ENCODE peak calls at places on chromosomes 7 and 10, in nine cellular contexts. D is IMR-90; B is CD8-positive, alpha-beta T cell; S is heart right ventricle; F is AG04450; K is fibroblast of lung; X is psoas muscle; N is mammary epithelial cell; Y is thoracic aorta. O is an unnamed sample.
A peak's percentile ranks its signal among the peaks of the same experiment; 100 is the strongest.

GRCh38 chr7:103766630-103767029 is 222.8 kb downstream of the RELN start:
- DNase-seq in D (no peak), B (no peak), S (no peak), F (no peak), K (no peak), X (no peak), N (no peak), Y (no peak), O (no peak)

GRCh38 chr7:133230591-133231194 is 22.2 kb upstream of the EXOC4 start:
- DNase-seq in D (peak; percentile 56), B (no peak), S (no peak), F (peak; percentile 15), K (peak; percentile 16), X (no peak), N (peak; percentile 32), Y (no peak), O (peak; percentile 54)

GRCh38 chr10:75450654-75451419 is 19.4 kb downstream of the LRMDA start:
- DNase-seq in D (no peak), B (no peak), S (no peak), F (no peak), K (no peak), X (no peak), N (no peak), Y (no peak), O (no peak)

GRCh38 chr10:63175534-63175933 is 42.4 kb downstream of the NRBF2 start:
- DNase-seq in D (no peak), B (no peak), S (no peak), F (no peak), K (no peak), X (no peak), N (no peak), Y (no peak), O (no peak)

GRCh38 chr10:26503911-26504310 is 65.8 kb downstream of the APBB1IP start:
- DNase-seq in D (no peak), B (peak; percentile 27), S (no peak), F (no peak), K (no peak), X (no peak), N (no peak), Y (no peak), O (peak; percentile 17)

GRCh38 chr10:132100556-132101349 is 35.0 kb downstream of the JAKMIP3 start:
- DNase-seq in D (no peak), B (no peak), S (no peak), F (no peak), K (no peak), X (no peak), N (no peak), Y (no peak), O (no peak)

GRCh38 chr7:116434820-116435341 is 64.7 kb upstream of the CAV2 start:
- DNase-seq in D (peak; percentile 87), B (no peak), S (no peak), F (peak; percentile 26), K (peak; percentile 97), X (no peak), N (peak; percentile 87), Y (no peak), O (no peak)

GRCh38 chr10:128099901-128100300 is 26.3 kb downstream of the MKI67 start:
- DNase-seq in D (no peak), B (no peak), S (no peak), F (no peak), K (no peak), X (no peak), N (no peak), Y (no peak), O (no peak)

GRCh38 chr7:82335927-82336326 is 107.7 kb downstream of the CACNA2D1 start:
- DNase-seq in D (peak; percentile 66), B (no peak), S (no peak), F (no peak), K (peak; percentile 39), X (no peak), N (peak; percentile 4), Y (no peak), O (peak; percentile 91)

GRCh38 chr7:21641546-21641945 is 98.7 kb downstream of the DNAH11 start:
- DNase-seq in D (no peak), B (no peak), S (no peak), F (no peak), K (peak; percentile 16), X (no peak), N (no peak), Y (no peak), O (no peak)

GRCh38 chr10:484925-485661 is 204.4 kb downstream of the DIP2C start:
- DNase-seq in D (no peak), B (peak; percentile 31), S (no peak), F (no peak), K (no peak), X (peak; percentile 42), N (peak; percentile 25), Y (no peak), O (no peak)

GRCh38 chr7:120920588-120920987 is 30.0 kb upstream of the ING3 start:
- DNase-seq in D (no peak), B (no peak), S (no peak), F (no peak), K (no peak), X (no peak), N (no peak), Y (no peak), O (no peak)

GRCh38 chr7:41445951-41446350 is 256.9 kb downstream of the INHBA start:
- DNase-seq in D (no peak), B (no peak), S (no peak), F (no peak), K (no peak), X (no peak), N (no peak), Y (no peak), O (no peak)

GRCh38 chr10:79073784-79074432 is 5.1 kb downstream of the ZMIZ1 start:
- DNase-seq in D (peak; percentile 76), B (no peak), S (peak; percentile 59), F (no peak), K (peak; percentile 67), X (peak; percentile 73), N (no peak), Y (no peak), O (no peak)

GRCh38 chr10:61547297-61547696 is 94.1 kb upstream of the TMEM26 start:
- DNase-seq in D (no peak), B (no peak), S (no peak), F (no peak), K (no peak), X (no peak), N (no peak), Y (no peak), O (no peak)

GRCh38 chr7:27126596-27127327 is 3.8 kb downstream of the HOXA4 start:
- DNase-seq in D (no peak), B (no peak), S (no peak), F (no peak), K (peak; percentile 64), X (no peak), N (no peak), Y (no peak), O (no peak)

GRCh38 chr7:45665172-45665571 is 91.0 kb downstream of the ADCY1 start:
- DNase-seq in D (no peak), B (no peak), S (no peak), F (no peak), K (no peak), X (peak; percentile 14), N (no peak), Y (no peak), O (no peak)

GRCh38 chr7:25359471-25360059 is 131.3 kb upstream of the NPVF start:
- DNase-seq in D (no peak), B (no peak), S (no peak), F (no peak), K (no peak), X (no peak), N (no peak), Y (no peak), O (no peak)

GRCh38 chr10:43076876-43077420 is at the start of gene RET:
- DNase-seq in D (no peak), B (no peak), S (peak; percentile 67), F (no peak), K (no peak), X (peak; percentile 75), N (peak; percentile 40), Y (no peak), O (peak; percentile 22)

GRCh38 chr10:118595598-118596425 is at the start of gene PRLHR:
- DNase-seq in D (peak; percentile 10), B (no peak), S (no peak), F (no peak), K (peak; percentile 22), X (no peak), N (no peak), Y (no peak), O (peak; percentile 87)
- H3K4me3 ChIP-seq in D (no peak within 1 kb of the TSS), B (peak within 1 kb of the TSS; percentile 1), S (no peak within 1 kb of the TSS), F (no peak within 1 kb of the TSS), K (no peak within 1 kb of the TSS), X (no peak within 1 kb of the TSS), N (no peak within 1 kb of the TSS), Y (no peak within 1 kb of the TSS), O (peak within 1 kb of the TSS; percentile 66)

GRCh38 chr7:140864732-140865131 is 60.0 kb downstream of the BRAF start:
- DNase-seq in D (no peak), B (no peak), S (no peak), F (no peak), K (no peak), X (no peak), N (no peak), Y (no peak), O (no peak)
- H3K27ac ChIP-seq in D (no peak overlapping the region), B (no peak overlapping the region), S (no peak overlapping the region), F (no peak overlapping the region), K (no peak overlapping the region), X (no peak overlapping the region), N (no peak overlapping the region), Y (no peak overlapping the region), O (no peak overlapping the region)

DNA sequence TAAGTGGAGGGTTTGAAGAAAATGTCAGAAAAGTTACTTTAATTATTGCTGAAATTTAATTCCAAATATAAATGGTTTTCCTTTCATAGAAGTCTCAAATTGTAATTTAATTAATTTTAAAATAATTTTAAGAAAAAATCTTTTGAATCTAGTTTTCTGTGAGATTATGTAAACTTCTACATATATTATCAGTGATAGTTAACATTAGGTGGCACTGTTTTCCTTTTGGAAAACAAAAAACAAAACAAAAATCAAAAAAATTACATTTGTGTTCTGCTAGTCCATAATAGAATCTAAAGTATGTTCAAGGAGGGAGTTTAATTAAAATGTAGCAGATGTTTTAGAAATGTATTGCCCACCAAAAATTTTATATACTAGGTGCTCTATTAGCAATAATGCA is 1456.7 kb downstream of the REEP3 start:
- DNase-seq in D (no peak), B (no peak), S (no peak), F (no peak), K (no peak), X (no peak), N (no peak), Y (no peak), O (no peak)
- TF ChIP-seq CTCF in D (no peak), B (no peak), S (peak; percentile 15), F (no peak), K (no peak), X (peak; percentile 6), N (no peak), Y (no peak), O (no peak)

DNA sequence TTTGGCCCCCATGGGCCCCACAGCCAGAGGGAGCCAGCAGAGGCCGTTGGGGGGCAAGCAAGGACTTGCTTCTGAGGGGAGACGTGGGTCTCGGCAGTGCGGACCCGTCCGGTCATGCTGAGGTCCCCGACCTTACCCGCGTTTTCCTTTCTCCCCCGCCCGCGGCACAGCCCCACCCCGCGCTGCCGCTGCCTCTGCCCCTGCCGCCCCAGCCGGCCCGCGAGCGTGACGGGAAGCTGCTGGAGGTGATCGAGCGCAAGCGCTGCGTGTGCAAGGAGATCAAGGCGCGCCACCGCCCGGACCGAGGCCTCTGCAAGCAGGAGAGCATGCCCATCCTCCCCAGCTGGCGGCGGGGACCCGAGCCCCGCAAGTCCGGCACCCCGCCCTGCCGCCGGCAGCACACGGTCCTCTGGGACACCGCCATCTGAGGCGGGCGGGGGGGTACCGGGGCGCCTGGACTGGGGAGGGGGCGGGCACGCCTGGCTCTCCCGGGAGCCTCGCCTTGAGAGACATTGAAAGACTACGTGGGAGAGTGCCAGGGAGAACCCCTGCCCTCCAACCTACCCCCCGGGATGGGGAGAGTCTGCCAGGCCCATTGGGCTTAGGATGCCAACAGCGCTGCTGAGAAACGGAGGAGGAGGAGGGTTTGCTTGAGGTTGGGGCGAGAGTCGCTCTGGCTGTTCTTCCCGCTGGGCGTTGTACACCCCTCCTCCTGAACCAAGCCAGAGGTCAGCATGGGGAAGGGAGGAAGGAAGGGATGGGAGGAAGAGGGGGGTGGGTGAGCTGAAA is 9.9 kb downstream of the NYAP1 start:
- DNase-seq in D (no peak), B (peak; percentile 54), S (peak; percentile 40), F (no peak), K (peak; percentile 38), X (peak; percentile 70), N (no peak), Y (no peak), O (peak; percentile 58)
- H3K4me3 ChIP-seq in D (no peak overlapping the region), B (peak overlapping the region; percentile 42), S (peak overlapping the region; percentile 50), F (peak overlapping the region; percentile 29), K (peak overlapping the region; percentile 17), X (peak overlapping the region; percentile 53), N (no peak overlapping the region), Y (peak overlapping the region; percentile 61), O (peak overlapping the region; percentile 25)